ENCODE peak calls at places on chromosomes 3 and 15, in four cellular contexts. E is HepG2, M is GM12878, F is K562. D is an unnamed sample.

GRCh38 chr3:120793601-120794000 is 51.1 kb downstream of the GTF2E1 start:
- DNase-seq in E (no peak), M (no peak), F (no peak), D (no peak)

GRCh38 chr15:81859737-81860516 is 185.9 kb downstream of the MEX3B start:
- DNase-seq in E (no peak), M (no peak), F (no peak), D (no peak)

GRCh38 chr15:72487070-72487797 is 13.1 kb downstream of the ARIH1 start:
- DNase-seq in E (no peak), M (no peak), F (no peak), D (no peak)

GRCh38 chr3:132164469-132165092 is 129.8 kb upstream of the CPNE4 start:
- DNase-seq in E (peak), M (no peak), F (no peak), D (no peak)

GRCh38 chr3:51729005-51729633 is 22.3 kb downstream of the GRM2 start:
- DNase-seq in E (no peak), M (no peak), F (no peak), D (no peak)

GRCh38 chr3:51031666-51032065 is 353.4 kb upstream of the MANF start:
- DNase-seq in E (no peak), M (no peak), F (no peak), D (no peak)

GRCh38 chr3:46549408-46549904 is 16.6 kb downstream of the LRRC2 start:
- DNase-seq in E (no peak), M (no peak), F (peak), D (no peak)

GRCh38 chr3:42498034-42498433 is 4.4 kb upstream of the VIPR1 start:
- DNase-seq in E (no peak), M (no peak), F (no peak), D (no peak)

GRCh38 chr3:159166899-159167586 is 365.2 kb downstream of the MFSD1 start:
- DNase-seq in E (no peak), M (no peak), F (no peak), D (no peak)

GRCh38 chr3:160822931-160823330 is 66.9 kb downstream of the PPM1L start:
- DNase-seq in E (no peak), M (no peak), F (no peak), D (no peak)

GRCh38 chr3:132283440-132283839 is 33.8 kb upstream of the ACP3 start:
- DNase-seq in E (no peak), M (no peak), F (no peak), D (no peak)

GRCh38 chr3:193347507-193348501 is 30.7 kb downstream of the ATP13A5 start:
- DNase-seq in E (no peak), M (no peak), F (no peak), D (no peak)

GRCh38 chr15:62879770-62880169 is 162.8 kb upstream of the TPM1 start:
- DNase-seq in E (no peak), M (no peak), F (no peak), D (no peak)

GRCh38 chr15:62880278-62880677 is 162.3 kb upstream of the TPM1 start:
- DNase-seq in E (no peak), M (no peak), F (no peak), D (peak)

GRCh38 chr15:62878070-62878469 is 164.5 kb upstream of the TPM1 start:
- DNase-seq in E (no peak), M (no peak), F (no peak), D (peak)

GRCh38 chr15:62883938-62884479 is 158.5 kb upstream of the TPM1 start:
- DNase-seq in E (no peak), M (no peak), F (no peak), D (no peak)

GRCh38 chr15:62881056-62881455 is 161.5 kb upstream of the TPM1 start:
- DNase-seq in E (no peak), M (no peak), F (no peak), D (no peak)
- TF ChIP-seq NFIC in E (no peak), M (no peak), F (no peak), D (no peak)

DNA sequence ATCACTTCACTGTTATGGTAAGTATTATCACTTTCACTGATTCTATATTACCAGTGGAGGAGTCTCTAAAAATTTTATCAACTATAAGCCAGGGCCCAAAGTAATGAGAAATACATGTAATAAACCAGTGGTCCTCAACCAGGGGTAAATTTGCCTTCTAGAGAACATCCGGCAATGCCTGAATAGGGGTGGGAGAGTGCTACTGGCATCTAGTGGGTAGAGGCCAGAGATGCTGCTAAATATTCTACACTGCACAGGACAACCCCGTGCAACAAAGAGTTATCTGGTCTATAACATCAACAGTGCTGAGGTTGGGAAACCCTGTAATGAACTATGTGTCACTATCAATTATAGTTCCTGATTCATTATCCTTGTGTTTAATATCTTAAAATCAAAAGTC is 2.2 kb downstream of the LYSMD2 start:
- DNase-seq in E (no peak), M (no peak), F (no peak), D (peak)
- TF ChIP-seq RFX5 in E (no peak), M (no peak), F (no peak), D (no peak)

GRCh38 chr3:177705976-177706866 is 508.9 kb upstream of the TBL1XR1 start:
- DNase-seq in E (no peak), M (no peak), F (no peak), D (no peak)
- TF ChIP-seq NFIC in E (no peak), M (no peak), F (no peak), D (no peak)

GRCh38 chr15:75354454-75354853 is 7.6 kb downstream of the NEIL1 start:
- DNase-seq in E (no peak), M (no peak), F (no peak), D (no peak)

GRCh38 chr15:75356006-75356405 is 9.2 kb downstream of the NEIL1 start:
- DNase-seq in E (no peak), M (no peak), F (no peak), D (no peak)

GRCh38 chr15:75353604-75354003 is 6.8 kb downstream of the NEIL1 start:
- DNase-seq in E (no peak), M (no peak), F (no peak), D (no peak)

GRCh38 chr15:75356539-75356938 is 9.7 kb downstream of the NEIL1 start:
- DNase-seq in E (no peak), M (no peak), F (no peak), D (no peak)

GRCh38 chr15:75355369-75355768 is 8.5 kb downstream of the NEIL1 start:
- DNase-seq in E (no peak), M (no peak), F (no peak), D (no peak)
- TF ChIP-seq RFX5 in E (no peak), M (no peak), F (no peak), D (no peak)

GRCh38 chr3:36542186-36542585 is 161.9 kb downstream of the STAC start:
- DNase-seq in E (no peak), M (no peak), F (no peak), D (no peak)

GRCh38 chr3:36548712-36549111 is 168.4 kb downstream of the STAC start:
- DNase-seq in E (no peak), M (no peak), F (no peak), D (no peak)

GRCh38 chr3:36540898-36541518 is 160.7 kb downstream of the STAC start:
- DNase-seq in E (peak), M (no peak), F (no peak), D (no peak)

GRCh38 chr3:36543276-36543997 is 163.1 kb downstream of the STAC start:
- DNase-seq in E (no peak), M (no peak), F (no peak), D (no peak)

DNA sequence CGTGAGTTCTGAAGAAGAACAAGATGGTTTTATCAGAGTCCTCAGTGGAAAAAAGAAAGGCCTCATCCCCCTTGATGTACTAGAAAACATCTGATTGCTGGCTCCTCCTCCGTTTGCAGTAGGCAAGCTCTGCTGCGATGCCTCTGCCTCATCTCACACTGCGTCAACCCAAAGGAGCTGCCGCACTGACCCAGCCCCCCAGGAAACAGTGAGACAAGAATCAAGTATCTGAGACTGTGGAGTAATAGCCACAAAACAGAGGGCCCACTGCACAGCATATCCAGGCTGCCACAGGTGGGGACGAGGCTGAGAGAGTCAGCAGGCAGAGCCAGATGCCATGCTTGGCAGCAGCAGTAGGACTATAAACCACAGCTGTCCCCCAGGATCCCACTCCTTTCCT is 165.9 kb downstream of the STAC start:
- DNase-seq in E (no peak), M (no peak), F (no peak), D (no peak)
- TF ChIP-seq NFIC in E (no peak), M (no peak), F (no peak), D (no peak)

GRCh38 chr15:99542828-99543227 is 23.0 kb upstream of the MEF2A start:
- DNase-seq in E (no peak), M (no peak), F (no peak), D (no peak)
- TF ChIP-seq RFX5 in E (no peak), M (no peak), F (no peak), D (no peak)

D was measured in SK-N-SH.